ENCODE peak calls at places on chromosomes 4 and X, in four cellular contexts. T is fibroblast of lung, M is cardiac muscle cell, U is uterus. L is an unnamed sample. For H3K36me3, the result is how much of the 10 kb centered on the place peaks cover.

GRCh38 chr4:182179105-182179504 is 64.1 kb upstream of the TENM3 start:
- DNase-seq in M (no peak), T (peak), U (no peak), L (no peak)

GRCh38 chrX:68490644-68491043 is 8.2 kb upstream of the YIPF6 start:
- DNase-seq in M (peak), T (no peak), U (no peak), L (no peak)

GRCh38 chr4:184450743-184451142 is 23.6 kb downstream of the IRF2 start:
- DNase-seq in M (no peak), T (no peak), U (no peak), L (no peak)

GRCh38 chr4:33063238-33063637 is 2343.1 kb downstream of the PCDH7 start:
- DNase-seq in M (peak), U (no peak), T (peak), L (no peak)

GRCh38 chr4:108702960-108703359 is 52.6 kb downstream of the OSTC start:
- DNase-seq in T (peak), M (no peak), U (no peak), L (no peak)

GRCh38 chr4:26441110-26441509 is 49.2 kb downstream of the CCKAR start:
- DNase-seq in U (peak), T (peak), M (no peak), L (no peak)

GRCh38 chr4:55736605-55737183 is 82.9 kb upstream of the EXOC1L start:
- DNase-seq in M (no peak), T (peak), U (no peak), L (no peak)

GRCh38 chr4:186808635-186809018 is 85.0 kb upstream of the FAT1 start:
- DNase-seq in U (peak), T (peak), M (no peak), L (no peak)

GRCh38 chrX:104618106-104618895 is 52.3 kb downstream of the IL1RAPL2 start:
- DNase-seq in M (no peak), U (no peak), T (no peak), L (no peak)

GRCh38 chrX:110432831-110433230 is 74.2 kb downstream of the RTL9 start:
- DNase-seq in M (peak), T (no peak), U (no peak), L (peak)

GRCh38 chr4:148998719-148999118 is 556.5 kb upstream of the NR3C2 start:
- DNase-seq in T (no peak), U (no peak), M (peak), L (no peak)

GRCh38 chr4:71532407-71532806 is 193.6 kb downstream of the SLC4A4 start:
- DNase-seq in M (no peak), U (no peak), T (no peak), L (no peak)

GRCh38 chr4:74545488-74545887 is 100.6 kb downstream of the AREG start:
- DNase-seq in M (no peak), T (no peak), U (no peak), L (no peak)

GRCh38 chr4:89685690-89686089 is 151.3 kb downstream of the SNCA start:
- DNase-seq in T (no peak), M (no peak), U (no peak), L (no peak)

GRCh38 chr4:102759835-102760644 is 728 bp downstream of the MANBA start:
- DNase-seq in M (peak), U (peak), T (peak), L (no peak)

GRCh38 chr4:182724414-182724813 is 192.8 kb downstream of the DCTD start:
- DNase-seq in U (no peak), T (peak), M (no peak), L (no peak)

GRCh38 chr4:54913751-54914526 is 211.5 kb downstream of the KDR start:
- DNase-seq in M (no peak), T (no peak), U (no peak), L (no peak)

GRCh38 chrX:10900585-10901289 is 210.4 kb upstream of the HCCS start:
- DNase-seq in T (peak), U (no peak), M (no peak), L (no peak)

GRCh38 chrX:39320165-39320564 is 518.9 kb downstream of the MID1IP1 start:
- DNase-seq in M (no peak), T (no peak), U (no peak), L (no peak)

GRCh38 chr4:88162636-88163035 is 4.2 kb upstream of the ABCG2 start:
- DNase-seq in U (no peak), M (no peak), T (no peak), L (no peak)

GRCh38 chr4:88166608-88167007 is 8.2 kb upstream of the ABCG2 start:
- DNase-seq in U (no peak), T (no peak), M (no peak), L (no peak)

GRCh38 chr4:88159137-88159725 is 792 bp upstream of the ABCG2 start:
- DNase-seq in T (peak), U (no peak), M (no peak), L (no peak)

GRCh38 chr4:88158360-88159136 is at the start of gene ABCG2:
- DNase-seq in M (peak), U (peak), T (peak), L (peak)

GRCh38 chr4:88163286-88163685 is 4.8 kb upstream of the ABCG2 start:
- DNase-seq in U (no peak), T (no peak), M (no peak), L (no peak)
- H3K27ac ChIP-seq in U (no peak), T (no peak), M (no peak), L (no peak)

DNA sequence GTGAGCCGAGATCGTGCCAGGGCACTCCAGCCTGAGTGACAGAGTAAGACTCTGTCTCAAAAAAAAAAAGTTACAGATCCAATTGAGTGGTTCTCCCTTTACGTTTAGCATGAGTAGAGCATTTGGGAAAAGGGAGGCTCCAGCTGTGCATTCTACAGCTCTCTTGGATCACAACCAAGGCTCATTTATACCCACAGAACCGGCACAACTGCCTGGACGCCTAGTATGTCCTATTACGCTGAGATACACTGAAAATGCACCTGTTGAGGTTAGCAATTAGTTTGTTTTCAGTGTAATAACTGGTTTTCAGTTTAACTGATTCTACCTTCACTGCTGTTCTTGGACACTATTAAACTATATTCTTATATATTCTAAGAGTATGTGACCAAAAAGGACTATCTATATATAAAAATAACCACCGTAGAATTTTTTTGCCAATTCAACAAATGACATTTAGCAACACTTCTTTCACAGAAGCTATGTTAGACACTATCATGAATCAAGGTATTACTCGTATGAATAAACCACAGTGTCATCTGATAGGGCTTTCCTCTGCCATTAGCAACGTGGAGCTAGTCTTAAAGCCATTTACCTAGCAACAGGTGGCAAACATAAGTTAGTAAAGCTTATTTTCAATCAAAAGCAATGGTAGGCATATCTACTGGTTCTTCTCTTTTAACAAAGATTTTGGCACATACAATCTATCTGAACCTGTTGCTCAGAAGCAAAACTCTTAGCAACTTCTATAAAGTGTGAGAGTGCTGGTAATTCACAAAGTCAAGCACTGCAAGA is 3.6 kb downstream of the OTUD4 start:
- DNase-seq in U (no peak), M (no peak), T (no peak), L (no peak)
- H3K36me3 ChIP-seq in U (under half), M (under half), T (under half), L (under half)

GRCh38 chr4:144580421-144580820 is 65.5 kb upstream of the HHIP start:
- DNase-seq in T (no peak), M (no peak), U (no peak), L (no peak)

GRCh38 chr4:144583658-144584057 is 62.3 kb upstream of the HHIP start:
- DNase-seq in U (no peak), M (no peak), T (peak), L (no peak)

GRCh38 chr4:144584428-144584827 is 61.5 kb upstream of the HHIP start:
- DNase-seq in U (no peak), M (no peak), T (no peak), L (no peak)

GRCh38 chr4:144582105-144582850 is 63.7 kb upstream of the HHIP start:
- DNase-seq in M (no peak), T (peak), U (no peak), L (no peak)

GRCh38 chr4:144582975-144583374 is 63.0 kb upstream of the HHIP start:
- DNase-seq in T (peak), U (no peak), M (no peak), L (no peak)
- H3K27ac ChIP-seq in T (no peak), U (no peak), M (no peak), L (no peak)

GRCh38 chrX:2859197-2859797 is 30.6 kb downstream of the GYG2 start:
- DNase-seq in T (no peak), M (no peak), U (no peak), L (no peak)

GRCh38 chrX:2855761-2856160 is 27.0 kb downstream of the GYG2 start:
- DNase-seq in T (no peak), U (no peak), M (no peak), L (no peak)

GRCh38 chrX:2854918-2855317 is 26.2 kb downstream of the GYG2 start:
- DNase-seq in U (no peak), T (no peak), M (no peak), L (no peak)
- H3K36me3 ChIP-seq in U (under half), T (under half), M (under half), L (under half)